ENCODE peak calls at places on chromosome 9, in four cellular contexts. N is naive B cell, G is BE2C, J is AG09309. E is an unnamed sample.

GRCh38 chr9:63817622-63818518 is 1467.1 kb downstream of the FOXD4L5 start:
- DNase-seq in J (no peak), N (peak), G (peak), E (no peak)

GRCh38 chr9:134629586-134630392 is 11.8 kb upstream of the COL5A1 start:
- DNase-seq in J (no peak), G (peak), N (no peak), E (no peak)

GRCh38 chr9:124941689-124942561 is 1.0 kb upstream of the GOLGA1 start:
- DNase-seq in G (peak), N (no peak), J (peak), E (no peak)

GRCh38 chr9:68704804-68705635 is at the start of gene PIP5K1B:
- DNase-seq in J (no peak), G (peak), N (peak), E (peak)

GRCh38 chr9:27426717-27427645 is 97.1 kb upstream of the IFNK start:
- DNase-seq in G (no peak), J (no peak), N (no peak), E (no peak)

GRCh38 chr9:76646249-76646648 is 118.0 kb upstream of the PCA3 start:
- DNase-seq in J (no peak), G (peak), N (no peak), E (no peak)

GRCh38 chr9:28970241-28970654 is 1397.0 kb upstream of the C9orf72 start:
- DNase-seq in J (no peak), N (no peak), G (no peak), E (no peak)

GRCh38 chr9:115157245-115157674 is 39.3 kb upstream of the TNC start:
- DNase-seq in N (no peak), G (no peak), J (no peak), E (no peak)

GRCh38 chr9:94160594-94161501 is 76.6 kb downstream of the PTPDC1 start:
- DNase-seq in G (no peak), N (no peak), J (no peak), E (no peak)

GRCh38 chr9:7976167-7976755 is 176.7 kb upstream of the DMAC1 start:
- DNase-seq in N (peak), G (no peak), J (no peak), E (no peak)

GRCh38 chr9:101481296-101481695 is 45.7 kb upstream of the ALDOB start:
- DNase-seq in N (no peak), J (no peak), G (no peak), E (no peak)

GRCh38 chr9:113953541-113953940 is 77.4 kb downstream of the ZNF618 start:
- DNase-seq in N (no peak), J (no peak), G (no peak), E (no peak)

GRCh38 chr9:128250839-128251558 is 24.8 kb downstream of the GOLGA2 start:
- DNase-seq in G (no peak), J (no peak), N (no peak), E (no peak)

GRCh38 chr9:38233343-38233742 is 159.2 kb upstream of the ALDH1B1 start:
- DNase-seq in N (no peak), G (peak), J (no peak), E (no peak)

GRCh38 chr9:33687779-33688178 is 107.6 kb upstream of the PRSS3 start:
- DNase-seq in G (peak), J (no peak), N (no peak), E (no peak)

GRCh38 chr9:134591573-134591981 is 50.0 kb upstream of the COL5A1 start:
- DNase-seq in G (no peak), N (no peak), J (peak), E (no peak)

GRCh38 chr9:15403155-15403554 is 19.5 kb upstream of the SNAPC3 start:
- DNase-seq in N (no peak), G (peak), J (no peak), E (no peak)

GRCh38 chr9:34987160-34988040 is 2.1 kb upstream of the DNAJB5 start:
- DNase-seq in J (no peak), G (no peak), N (no peak), E (no peak)

GRCh38 chr9:25691786-25692185 is 13.5 kb upstream of the TUSC1 start:
- DNase-seq in J (no peak), N (no peak), G (no peak), E (no peak)

GRCh38 chr9:68458918-68459317 is 81.8 kb downstream of the TMEM252 start:
- DNase-seq in J (no peak), G (no peak), N (no peak), E (no peak)

GRCh38 chr9:111525056-111525977 is at the start of gene ZNF483:
- DNase-seq in J (no peak), N (peak), G (peak), E (peak)

GRCh38 chr9:125701351-125701750 is 5.7 kb downstream of the MAPKAP1 start:
- DNase-seq in J (peak), N (no peak), G (no peak), E (no peak)

GRCh38 chr9:107523539-107523938 is 34.0 kb upstream of the KLF4 start:
- DNase-seq in G (no peak), J (no peak), N (no peak), E (no peak)